ENCODE peak calls at places on chromosomes 16 and 17, in five cellular contexts. S, N, F, B and E are unnamed samples.

GRCh38 chr17:78555741-78556401 is 21.3 kb downstream of the DNAH17 start:
- DNase-seq in S (no peak), N (no peak), F (no peak), B (no peak), E (no peak)

GRCh38 chr17:65656390-65657250 is 95.2 kb upstream of the AXIN2 start:
- DNase-seq in S (no peak), N (no peak), F (no peak), B (no peak), E (no peak)

GRCh38 chr17:10305336-10306096 is 67.3 kb downstream of the MYH13 start:
- DNase-seq in S (no peak), N (no peak), F (no peak), B (no peak), E (no peak)

GRCh38 chr17:56912105-56912999 is 1.5 kb downstream of the TRIM25 start:
- DNase-seq in S (no peak), N (peak; percentile 41), F (peak; percentile 75), B (no peak), E (no peak)

GRCh38 chr16:24516900-24517669 is 22.3 kb upstream of the RBBP6 start:
- DNase-seq in S (peak; percentile 42), N (peak; percentile 82), F (peak; percentile 68), B (peak; percentile 85), E (peak; percentile 73)

GRCh38 chr16:25038239-25038954 is 23.2 kb upstream of the ARHGAP17 start:
- DNase-seq in S (no peak), N (no peak), F (no peak), B (no peak), E (no peak)

GRCh38 chr16:72428611-72429376 is 256.8 kb upstream of the PMFBP1 start:
- DNase-seq in S (no peak), N (no peak), F (no peak), B (no peak), E (no peak)

GRCh38 chr17:17466511-17466910 is 10.3 kb upstream of the MED9 start:
- DNase-seq in S (no peak), N (no peak), F (no peak), B (no peak), E (no peak)

GRCh38 chr17:44093231-44093900 is 22.8 kb downstream of the G6PC3 start:
- DNase-seq in S (no peak), N (no peak), F (no peak), B (no peak), E (no peak)

GRCh38 chr17:65593870-65594584 is 32.6 kb upstream of the AXIN2 start:
- DNase-seq in S (no peak), N (peak; percentile 44), F (no peak), B (no peak), E (peak; percentile 17)

GRCh38 chr17:74432484-74433391 is 850 bp downstream of the GPRC5C start:
- DNase-seq in S (no peak), N (no peak), F (no peak), B (no peak), E (no peak)

GRCh38 chr17:13953871-13954270 is 115.4 kb upstream of the COX10 start:
- DNase-seq in S (no peak), N (peak; percentile 48), F (no peak), B (no peak), E (no peak)

GRCh38 chr17:40025991-40026815 is 11.0 kb downstream of the CSF3 start:
- DNase-seq in S (no peak), N (no peak), F (no peak), B (no peak), E (no peak)